ENCODE peak calls at places on chromosomes 5 and 9, in four cellular contexts. E is hepatocyte; H is activated CD4-positive, alpha-beta memory T cell treated with anti-CD3 and anti-CD28 coated beads for 36 hours; C is fibroblast of the conjunctiva. Q is an unnamed sample.

GRCh38 chr9:92728831-92729734 is 35.5 kb downstream of the BICD2 start:
- DNase-seq in E (no peak), H (no peak), C (no peak), Q (no peak)

GRCh38 chr5:177071671-177072385 is 14.9 kb upstream of the FGFR4 start:
- DNase-seq in E (peak), H (peak), C (peak), Q (peak)

GRCh38 chr9:109166171-109166770 is 778 bp downstream of the FRRS1L start:
- DNase-seq in E (no peak), H (no peak), C (no peak), Q (no peak)

GRCh38 chr5:16881253-16881652 is 54.8 kb downstream of the MYO10 start:
- DNase-seq in E (peak), H (no peak), C (no peak), Q (no peak)

GRCh38 chr9:36543916-36544315 is 28.8 kb upstream of the MELK start:
- DNase-seq in E (peak), H (no peak), C (peak), Q (no peak)

GRCh38 chr9:106074006-106074405 is 379.7 kb downstream of the TMEM38B start:
- DNase-seq in E (no peak), H (no peak), C (no peak), Q (no peak)

GRCh38 chr5:158590936-158591863 is 508.5 kb downstream of the EBF1 start:
- DNase-seq in E (peak), H (no peak), C (peak), Q (peak)

GRCh38 chr5:150159741-150160179 is 4.1 kb upstream of the PDGFRB start:
- DNase-seq in E (no peak), H (no peak), C (no peak), Q (no peak)

GRCh38 chr5:123802298-123802951 is 290.4 kb downstream of the CSNK1G3 start:
- DNase-seq in E (no peak), H (no peak), C (no peak), Q (no peak)

GRCh38 chr9:70634696-70635095 is 220.2 kb upstream of the KLF9 start:
- DNase-seq in E (no peak), H (no peak), C (no peak), Q (no peak)

GRCh38 chr5:15807248-15807647 is 307.3 kb downstream of the FBXL7 start:
- DNase-seq in E (no peak), H (no peak), C (no peak), Q (no peak)

GRCh38 chr9:112487799-112488345 is 1.2 kb downstream of the KIAA1958 start:
- DNase-seq in E (peak), H (no peak), C (no peak), Q (no peak)